ENCODE peak calls at places on chromosomes 4 and X, in eight cellular contexts. I, Q, M, W, G, Z, C and V are unnamed samples.

GRCh38 chr4:112589207-112589606 is 47.5 kb downstream of the ZGRF1 start:
- DNase-seq in I (no peak), Q (no peak), M (no peak), W (no peak), G (no peak), Z (no peak), C (no peak), V (no peak)

GRCh38 chr4:74056114-74056857 is 17.8 kb upstream of the CXCL3 start:
- DNase-seq in I (peak), Q (no peak), M (peak), W (peak), G (no peak), Z (no peak), C (no peak), V (no peak)

GRCh38 chr4:30720021-30720655 is at the start of gene PCDH7:
- DNase-seq in I (no peak), Q (peak), M (no peak), W (no peak), G (peak), Z (peak), C (no peak), V (peak)

GRCh38 chr4:161382655-161383054 is 781.1 kb downstream of the FSTL5 start:
- DNase-seq in I (no peak), Q (no peak), M (no peak), W (no peak), G (no peak), Z (no peak), C (no peak), V (no peak)

GRCh38 chr4:54683616-54684346 is 26.0 kb downstream of the KIT start:
- DNase-seq in I (peak), Q (peak), M (peak), W (no peak), G (no peak), Z (no peak), C (peak), V (peak)

GRCh38 chr4:182576609-182577289 is 333.5 kb downstream of the TENM3 start:
- DNase-seq in I (no peak), Q (no peak), M (no peak), W (no peak), G (no peak), Z (no peak), C (no peak), V (no peak)

GRCh38 chr4:1027916-1028240 is 16.5 kb downstream of the FGFRL1 start:
- DNase-seq in I (no peak), Q (no peak), M (no peak), W (no peak), G (peak), Z (no peak), C (no peak), V (no peak)

GRCh38 chr4:186299291-186299690 is 33.3 kb downstream of the F11 start:
- DNase-seq in I (no peak), Q (no peak), M (no peak), W (no peak), G (no peak), Z (no peak), C (no peak), V (no peak)

GRCh38 chr4:13331827-13332226 is 152.3 kb downstream of the RAB28 start:
- DNase-seq in I (no peak), Q (no peak), M (no peak), W (no peak), G (no peak), Z (no peak), C (no peak), V (peak)

GRCh38 chr4:24793219-24794005 is 2.0 kb upstream of the SOD3 start:
- DNase-seq in I (no peak), Q (no peak), M (no peak), W (no peak), G (peak), Z (no peak), C (no peak), V (peak)

GRCh38 chrX:136115909-136116297 is 31.4 kb upstream of the FHL1 start:
- DNase-seq in I (no peak), Q (no peak), M (no peak), W (no peak), G (no peak), Z (no peak), C (no peak), V (no peak)

GRCh38 chrX:22135171-22135711 is 103.1 kb downstream of the PHEX start:
- DNase-seq in I (no peak), Q (no peak), M (no peak), W (no peak), G (no peak), Z (no peak), C (no peak), V (peak)

GRCh38 chrX:7202206-7202605 is 54.3 kb upstream of the PUDP start:
- DNase-seq in I (no peak), Q (no peak), M (no peak), W (no peak), G (no peak), Z (no peak), C (no peak), V (no peak)

GRCh38 chr4:72280252-72280651 is 248.5 kb downstream of the NPFFR2 start:
- DNase-seq in I (no peak), Q (no peak), M (no peak), W (no peak), G (no peak), Z (no peak), C (no peak), V (no peak)

GRCh38 chr4:133058701-133059100 is 90.4 kb upstream of the PCDH10 start:
- DNase-seq in I (no peak), Q (no peak), M (no peak), W (no peak), G (peak), Z (no peak), C (no peak), V (no peak)

GRCh38 chrX:153190384-153190783 is 11.3 kb downstream of the MAGEA1 start:
- DNase-seq in I (no peak), Q (no peak), M (no peak), W (no peak), G (peak), Z (no peak), C (no peak), V (no peak)

GRCh38 chrX:133350751-133351150 is 64.5 kb downstream of the GPC4 start:
- DNase-seq in I (no peak), Q (no peak), M (no peak), W (no peak), G (peak), Z (peak), C (no peak), V (no peak)

GRCh38 chrX:155819966-155820491 is 61.1 kb upstream of the VAMP7 start:
- DNase-seq in I (peak), Q (peak), M (peak), W (peak), G (peak), Z (peak), C (peak), V (peak)

GRCh38 chr4:151563194-151563593 is 154.2 kb downstream of the FHIP1A start:
- DNase-seq in I (no peak), Q (no peak), M (no peak), W (no peak), G (no peak), Z (no peak), C (no peak), V (peak)

GRCh38 chrX:131081772-131082755 is 23.9 kb downstream of the ARHGAP36 start:
- DNase-seq in I (no peak), Q (no peak), M (no peak), W (no peak), G (peak), Z (no peak), C (no peak), V (peak)

GRCh38 chr4:3484057-3484973 is 21.2 kb downstream of the DOK7 start:
- DNase-seq in I (peak), Q (no peak), M (no peak), W (peak), G (peak), Z (peak), C (no peak), V (peak)

GRCh38 chrX:17608898-17609297 is 128.4 kb upstream of the SCML1 start:
- DNase-seq in I (no peak), Q (no peak), M (no peak), W (no peak), G (no peak), Z (no peak), C (no peak), V (peak)

GRCh38 chr4:24736066-24736465 is 59.3 kb upstream of the SOD3 start:
- DNase-seq in I (peak), Q (no peak), M (no peak), W (no peak), G (peak), Z (no peak), C (no peak), V (peak)

GRCh38 chr4:181281451-181281850 is 961.8 kb upstream of the TENM3 start:
- DNase-seq in I (no peak), Q (no peak), M (no peak), W (no peak), G (no peak), Z (no peak), C (no peak), V (no peak)

GRCh38 chr4:77308843-77309242 is 151.8 kb downstream of the CCNG2 start:
- DNase-seq in I (peak), Q (no peak), M (peak), W (peak), G (peak), Z (no peak), C (no peak), V (peak)

GRCh38 chr4:95466791-95467190 is 82.0 kb downstream of the UNC5C start:
- DNase-seq in I (no peak), Q (no peak), M (no peak), W (peak), G (no peak), Z (no peak), C (no peak), V (peak)

GRCh38 chr4:81688085-81688484 is 216.4 kb upstream of the RASGEF1B start:
- DNase-seq in I (peak), Q (no peak), M (no peak), W (no peak), G (peak), Z (no peak), C (no peak), V (peak)

GRCh38 chrX:1242901-1243402 is 25.7 kb upstream of the CSF2RA start:
- DNase-seq in I (no peak), Q (peak), M (no peak), W (no peak), G (no peak), Z (no peak), C (no peak), V (no peak)

GRCh38 chr4:138669479-138670165 is 346.0 kb upstream of the NOCT start:
- DNase-seq in I (no peak), Q (no peak), M (no peak), W (no peak), G (no peak), Z (no peak), C (no peak), V (no peak)

GRCh38 chrX:45860450-45860849 is 659.8 kb upstream of the DIPK2B start:
- DNase-seq in I (no peak), Q (no peak), M (no peak), W (no peak), G (no peak), Z (no peak), C (no peak), V (peak)

GRCh38 chr4:74023709-74024108 is 14.8 kb downstream of the CXCL3 start:
- DNase-seq in I (no peak), Q (no peak), M (no peak), W (peak), G (no peak), Z (no peak), C (no peak), V (no peak)

GRCh38 chrX:54042609-54043010 is 1.7 kb downstream of the PHF8 start:
- DNase-seq in I (peak), Q (peak), M (no peak), W (peak), G (peak), Z (peak), C (peak), V (peak)

GRCh38 chr4:54657556-54658313 is at the start of gene KIT:
- DNase-seq in I (no peak), Q (peak), M (peak), W (no peak), G (peak), Z (peak), C (peak), V (peak)

GRCh38 chrX:19986531-19986930 is 4.3 kb downstream of the BCLAF3 start:
- DNase-seq in I (no peak), Q (no peak), M (no peak), W (no peak), G (peak), Z (no peak), C (no peak), V (no peak)